ENCODE peak calls at places on chromosomes 13 and 19, in seven cellular contexts. One of them, this sample, is unnamed.
A peak's percentile ranks its signal among the peaks of the same experiment; 100 is the strongest.

GRCh38 chr13:35978607-35979316 is 152.4 kb downstream of the DCLK1 start:
- DNase-seq in NCI-H1092: peak; percentile 15
- DNase-seq in fibroblast of mammary gland: peak; percentile 84
- DNase-seq in hepatic stellate cell: peak; percentile 23
- DNase-seq in NT2/D1: no peak
- DNase-seq in retinal pigment epithelial cell: peak; percentile 38
- DNase-seq in stimulated activated CD8-positive, alpha-beta memory T cell treated with anti-CD3 and anti-CD28 coated beads, Interleukin-7, amount 100 ng/mL, for 1 hour: no peak
- DNase-seq in this sample: no peak

GRCh38 chr19:15305582-15306334 is 26.6 kb downstream of the BRD4 start:
- DNase-seq in NT2/D1: no peak
- DNase-seq in retinal pigment epithelial cell: no peak
- DNase-seq in hepatic stellate cell: no peak
- DNase-seq in stimulated activated CD8-positive, alpha-beta memory T cell treated with anti-CD3 and anti-CD28 coated beads, Interleukin-7, amount 100 ng/mL, for 1 hour: no peak
- DNase-seq in NCI-H1092: no peak
- DNase-seq in fibroblast of mammary gland: no peak
- DNase-seq in this sample: no peak

GRCh38 chr13:23322353-23323336 is 110.9 kb downstream of the SACS start:
- DNase-seq in NT2/D1: no peak
- DNase-seq in stimulated activated CD8-positive, alpha-beta memory T cell treated with anti-CD3 and anti-CD28 coated beads, Interleukin-7, amount 100 ng/mL, for 1 hour: no peak
- DNase-seq in fibroblast of mammary gland: no peak
- DNase-seq in hepatic stellate cell: no peak
- DNase-seq in retinal pigment epithelial cell: no peak
- DNase-seq in NCI-H1092: no peak
- DNase-seq in this sample: no peak

GRCh38 chr13:38941353-38941945 is 49.2 kb downstream of the STOML3 start:
- DNase-seq in retinal pigment epithelial cell: no peak
- DNase-seq in NT2/D1: no peak
- DNase-seq in hepatic stellate cell: no peak
- DNase-seq in NCI-H1092: no peak
- DNase-seq in stimulated activated CD8-positive, alpha-beta memory T cell treated with anti-CD3 and anti-CD28 coated beads, Interleukin-7, amount 100 ng/mL, for 1 hour: no peak
- DNase-seq in fibroblast of mammary gland: no peak
- DNase-seq in this sample: no peak

GRCh38 chr13:23969672-23970071 is 72.4 kb upstream of the C1QTNF9B start:
- DNase-seq in retinal pigment epithelial cell: no peak
- DNase-seq in stimulated activated CD8-positive, alpha-beta memory T cell treated with anti-CD3 and anti-CD28 coated beads, Interleukin-7, amount 100 ng/mL, for 1 hour: no peak
- DNase-seq in NCI-H1092: no peak
- DNase-seq in fibroblast of mammary gland: no peak
- DNase-seq in NT2/D1: no peak
- DNase-seq in hepatic stellate cell: no peak
- DNase-seq in this sample: no peak

GRCh38 chr19:45790942-45791341 is 1.7 kb downstream of the DMWD start:
- DNase-seq in NT2/D1: no peak
- DNase-seq in retinal pigment epithelial cell: no peak
- DNase-seq in NCI-H1092: no peak
- DNase-seq in fibroblast of mammary gland: no peak
- DNase-seq in stimulated activated CD8-positive, alpha-beta memory T cell treated with anti-CD3 and anti-CD28 coated beads, Interleukin-7, amount 100 ng/mL, for 1 hour: no peak
- DNase-seq in hepatic stellate cell: no peak
- DNase-seq in this sample: no peak

GRCh38 chr13:32783067-32783466 is 196.8 kb downstream of the PDS5B start:
- DNase-seq in stimulated activated CD8-positive, alpha-beta memory T cell treated with anti-CD3 and anti-CD28 coated beads, Interleukin-7, amount 100 ng/mL, for 1 hour: no peak
- DNase-seq in NT2/D1: no peak
- DNase-seq in NCI-H1092: no peak
- DNase-seq in retinal pigment epithelial cell: no peak
- DNase-seq in fibroblast of mammary gland: peak; percentile 40
- DNase-seq in hepatic stellate cell: no peak
- DNase-seq in this sample: no peak

GRCh38 chr19:58581227-58582141 is 8.3 kb upstream of the MZF1 start:
- DNase-seq in fibroblast of mammary gland: peak; percentile 89
- DNase-seq in stimulated activated CD8-positive, alpha-beta memory T cell treated with anti-CD3 and anti-CD28 coated beads, Interleukin-7, amount 100 ng/mL, for 1 hour: peak; percentile 81
- DNase-seq in hepatic stellate cell: peak; percentile 82
- DNase-seq in NCI-H1092: no peak
- DNase-seq in retinal pigment epithelial cell: peak; percentile 54
- DNase-seq in NT2/D1: peak; percentile 59
- DNase-seq in this sample: no peak

GRCh38 chr19:57583521-57584416 is at the start of gene ZIK1:
- DNase-seq in hepatic stellate cell: peak; percentile 99
- DNase-seq in stimulated activated CD8-positive, alpha-beta memory T cell treated with anti-CD3 and anti-CD28 coated beads, Interleukin-7, amount 100 ng/mL, for 1 hour: peak; percentile 61
- DNase-seq in retinal pigment epithelial cell: peak; percentile 74
- DNase-seq in NT2/D1: peak; percentile 90
- DNase-seq in fibroblast of mammary gland: peak; percentile 91
- DNase-seq in NCI-H1092: peak; percentile 85
- DNase-seq in this sample: no peak

This sample was measured in NCI-H1048.